ENCODE peak calls at places on chromosomes 3 and 15, in six cellular contexts. One of them, this sample, is unnamed.

GRCh38 chr3:108391917-108392585 is 95.7 kb downstream of the HHLA2 start:
- DNase-seq in AML-193: peak; percentile 11
- DNase-seq in type B pancreatic cell: no peak
- DNase-seq in ACHN: no peak
- DNase-seq in fibroblast of the aortic adventitia: peak; percentile 84
- DNase-seq in breast epithelium: no peak
- DNase-seq in this sample: no peak

GRCh38 chr3:177212278-177212610 is 15.0 kb upstream of the TBL1XR1 start:
- DNase-seq in AML-193: no peak
- DNase-seq in breast epithelium: no peak
- DNase-seq in fibroblast of the aortic adventitia: no peak
- DNase-seq in type B pancreatic cell: no peak
- DNase-seq in ACHN: no peak
- DNase-seq in this sample: no peak

GRCh38 chr15:78712797-78713515 is 71.9 kb upstream of the CHRNB4 start:
- DNase-seq in AML-193: no peak
- DNase-seq in type B pancreatic cell: no peak
- DNase-seq in fibroblast of the aortic adventitia: no peak
- DNase-seq in ACHN: no peak
- DNase-seq in breast epithelium: no peak
- DNase-seq in this sample: no peak

GRCh38 chr15:75721462-75721922 is 8.8 kb upstream of the CSPG4 start:
- DNase-seq in breast epithelium: no peak
- DNase-seq in fibroblast of the aortic adventitia: no peak
- DNase-seq in ACHN: no peak
- DNase-seq in AML-193: no peak
- DNase-seq in type B pancreatic cell: no peak
- DNase-seq in this sample: no peak

GRCh38 chr15:40436892-40437753 is 3.6 kb upstream of the BAHD1 start:
- DNase-seq in breast epithelium: no peak
- DNase-seq in ACHN: no peak
- DNase-seq in fibroblast of the aortic adventitia: no peak
- DNase-seq in AML-193: no peak
- DNase-seq in type B pancreatic cell: no peak
- DNase-seq in this sample: no peak

GRCh38 chr3:65018801-65019200 is 331.0 kb upstream of the ADAMTS9 start:
- DNase-seq in breast epithelium: no peak
- DNase-seq in ACHN: no peak
- DNase-seq in fibroblast of the aortic adventitia: no peak
- DNase-seq in AML-193: no peak
- DNase-seq in type B pancreatic cell: no peak
- DNase-seq in this sample: no peak

GRCh38 chr3:99023590-99024192 is 122.2 kb upstream of the DCBLD2 start:
- DNase-seq in breast epithelium: no peak
- DNase-seq in AML-193: peak; percentile 49
- DNase-seq in type B pancreatic cell: no peak
- DNase-seq in ACHN: peak; percentile 38
- DNase-seq in fibroblast of the aortic adventitia: peak; percentile 65
- DNase-seq in this sample: no peak

GRCh38 chr3:193777524-193777923 is 184.5 kb downstream of the OPA1 start:
- DNase-seq in type B pancreatic cell: no peak
- DNase-seq in AML-193: no peak
- DNase-seq in breast epithelium: no peak
- DNase-seq in ACHN: peak; percentile 17
- DNase-seq in fibroblast of the aortic adventitia: no peak
- DNase-seq in this sample: no peak

GRCh38 chr3:130093741-130094391 is 12.2 kb downstream of the ALG1L2 start:
- DNase-seq in fibroblast of the aortic adventitia: no peak
- DNase-seq in breast epithelium: no peak
- DNase-seq in AML-193: peak; percentile 78
- DNase-seq in type B pancreatic cell: no peak
- DNase-seq in ACHN: no peak
- DNase-seq in this sample: no peak

GRCh38 chr3:140910860-140911259 is 30.8 kb upstream of the SLC25A36 start:
- DNase-seq in breast epithelium: no peak
- DNase-seq in ACHN: peak; percentile 28
- DNase-seq in type B pancreatic cell: no peak
- DNase-seq in AML-193: no peak
- DNase-seq in fibroblast of the aortic adventitia: peak; percentile 20
- DNase-seq in this sample: no peak

GRCh38 chr3:128469128-128469527 is 2.4 kb upstream of the DNAJB8 start:
- DNase-seq in AML-193: no peak
- DNase-seq in ACHN: no peak
- DNase-seq in type B pancreatic cell: no peak
- DNase-seq in breast epithelium: no peak
- DNase-seq in fibroblast of the aortic adventitia: no peak
- DNase-seq in this sample: no peak

GRCh38 chr3:66816110-66816761 is 181.9 kb upstream of the KBTBD8 start:
- DNase-seq in breast epithelium: no peak
- DNase-seq in ACHN: peak; percentile 65
- DNase-seq in AML-193: peak; percentile 82
- DNase-seq in type B pancreatic cell: no peak
- DNase-seq in fibroblast of the aortic adventitia: peak; percentile 84
- DNase-seq in this sample: no peak

GRCh38 chr15:42804739-42805138 is 67.8 kb upstream of the CDAN1 start:
- DNase-seq in type B pancreatic cell: no peak
- DNase-seq in AML-193: no peak
- DNase-seq in ACHN: no peak
- DNase-seq in fibroblast of the aortic adventitia: no peak
- DNase-seq in breast epithelium: no peak
- DNase-seq in this sample: no peak

GRCh38 chr3:146217324-146217723 is 33.6 kb downstream of the PLSCR4 start:
- DNase-seq in breast epithelium: no peak
- DNase-seq in fibroblast of the aortic adventitia: no peak
- DNase-seq in type B pancreatic cell: no peak
- DNase-seq in ACHN: peak; percentile 2
- DNase-seq in AML-193: no peak
- DNase-seq in this sample: no peak

GRCh38 chr15:42863572-42864239 is 56.9 kb downstream of the TTBK2 start:
- DNase-seq in AML-193: no peak
- DNase-seq in fibroblast of the aortic adventitia: peak; percentile 20
- DNase-seq in type B pancreatic cell: no peak
- DNase-seq in ACHN: no peak
- DNase-seq in breast epithelium: no peak
- DNase-seq in this sample: no peak

GRCh38 chr15:75620043-75620775 is 5.3 kb downstream of the SNUPN start:
- DNase-seq in type B pancreatic cell: no peak
- DNase-seq in AML-193: no peak
- DNase-seq in ACHN: no peak
- DNase-seq in fibroblast of the aortic adventitia: peak; percentile 95
- DNase-seq in breast epithelium: no peak
- DNase-seq in this sample: no peak

GRCh38 chr15:57694264-57694663 is 12.2 kb upstream of the POLR2M start:
- DNase-seq in type B pancreatic cell: no peak
- DNase-seq in breast epithelium: no peak
- DNase-seq in fibroblast of the aortic adventitia: peak; percentile 62
- DNase-seq in AML-193: no peak
- DNase-seq in ACHN: no peak
- DNase-seq in this sample: no peak

GRCh38 chr3:186024210-186024609 is 84.7 kb downstream of the ETV5 start:
- DNase-seq in breast epithelium: no peak
- DNase-seq in fibroblast of the aortic adventitia: peak; percentile 84
- DNase-seq in type B pancreatic cell: no peak
- DNase-seq in ACHN: no peak
- DNase-seq in AML-193: no peak
- DNase-seq in this sample: no peak

GRCh38 chr3:14161282-14161681 is 17.1 kb downstream of the XPC start:
- DNase-seq in breast epithelium: no peak
- DNase-seq in type B pancreatic cell: no peak
- DNase-seq in fibroblast of the aortic adventitia: no peak
- DNase-seq in AML-193: no peak
- DNase-seq in ACHN: no peak
- DNase-seq in this sample: no peak

GRCh38 chr3:190671658-190672057 is 157.8 kb downstream of the IL1RAP start:
- DNase-seq in AML-193: no peak
- DNase-seq in type B pancreatic cell: no peak
- DNase-seq in ACHN: no peak
- DNase-seq in fibroblast of the aortic adventitia: no peak
- DNase-seq in breast epithelium: no peak
- DNase-seq in this sample: no peak

GRCh38 chr3:180447156-180447555 is 154.8 kb upstream of the TTC14 start:
- DNase-seq in ACHN: no peak
- DNase-seq in breast epithelium: no peak
- DNase-seq in type B pancreatic cell: no peak
- DNase-seq in fibroblast of the aortic adventitia: peak; percentile 58
- DNase-seq in AML-193: no peak
- DNase-seq in this sample: no peak

GRCh38 chr3:184738982-184739381 is 27.1 kb upstream of the MAGEF1 start:
- DNase-seq in breast epithelium: peak; percentile 7
- DNase-seq in ACHN: no peak
- DNase-seq in AML-193: no peak
- DNase-seq in fibroblast of the aortic adventitia: no peak
- DNase-seq in type B pancreatic cell: no peak
- DNase-seq in this sample: peak; percentile 54

GRCh38 chr3:69925506-69925905 is 74.0 kb upstream of the SAMMSON start:
- DNase-seq in type B pancreatic cell: no peak
- DNase-seq in AML-193: no peak
- DNase-seq in ACHN: no peak
- DNase-seq in breast epithelium: no peak
- DNase-seq in fibroblast of the aortic adventitia: peak; percentile 3
- DNase-seq in this sample: no peak